ENCODE peak calls at places on chromosome 16, in six cellular contexts. F is AG04449, L is transverse colon, C is brain microvascular endothelial cell, O is fibroblast of the aortic adventitia, R is GM12865. A is an unnamed sample.

GRCh38 chr16:12412890-12413289 is 390.8 kb downstream of the CPPED1 start:
- DNase-seq in F (no peak), L (no peak), C (no peak), O (no peak), R (no peak), A (no peak)

GRCh38 chr16:729768-730665 is 3.1 kb downstream of the HAGHL start:
- DNase-seq in F (no peak), L (no peak), C (no peak), O (no peak), R (no peak), A (no peak)

GRCh38 chr16:2516391-2517240 is 2.9 kb downstream of the ATP6V0C start:
- DNase-seq in F (no peak), L (no peak), C (no peak), O (no peak), R (no peak), A (no peak)

GRCh38 chr16:8958344-8958808 is 5.3 kb downstream of the USP7 start:
- DNase-seq in F (no peak), L (peak; percentile 52), C (peak; percentile 84), O (peak; percentile 59), R (peak; percentile 56), A (peak; percentile 76)

GRCh38 chr16:81553080-81553813 is 108.6 kb downstream of the CMIP start:
- DNase-seq in F (no peak), L (no peak), C (no peak), O (peak; percentile 16), R (no peak), A (peak; percentile 56)

GRCh38 chr16:78763821-78764440 is 664.5 kb downstream of the WWOX start:
- DNase-seq in F (no peak), L (no peak), C (no peak), O (no peak), R (no peak), A (no peak)

GRCh38 chr16:2819939-2820835 is 3.1 kb downstream of the PRSS21 start:
- DNase-seq in F (no peak), L (peak; percentile 6), C (no peak), O (no peak), R (no peak), A (no peak)

GRCh38 chr16:53714080-53715050 is 10.4 kb downstream of the FTO start:
- DNase-seq in F (no peak), L (no peak), C (no peak), O (peak; percentile 30), R (no peak), A (peak; percentile 82)

GRCh38 chr16:396605-397004 is 394 bp upstream of the NME4 start:
- DNase-seq in F (no peak), L (peak; percentile 39), C (peak; percentile 33), O (peak; percentile 43), R (peak; percentile 59), A (no peak)

GRCh38 chr16:30407794-30408534 is 558 bp downstream of the ZNF771 start:
- DNase-seq in F (no peak), L (no peak), C (no peak), O (no peak), R (no peak), A (no peak)

GRCh38 chr16:81585785-81586184 is 141.2 kb downstream of the CMIP start:
- DNase-seq in F (no peak), L (no peak), C (no peak), O (no peak), R (no peak), A (no peak)

GRCh38 chr16:1197237-1197866 is 27.7 kb downstream of the TPSG1 start:
- DNase-seq in F (no peak), L (no peak), C (no peak), O (no peak), R (no peak), A (no peak)

GRCh38 chr16:12124742-12125141 is 148.2 kb downstream of the SNX29 start:
- DNase-seq in F (no peak), L (no peak), C (no peak), O (no peak), R (no peak), A (no peak)

GRCh38 chr16:47833771-47834170 is 322.0 kb downstream of the ABCC12 start:
- DNase-seq in F (no peak), L (no peak), C (no peak), O (no peak), R (no peak), A (no peak)

GRCh38 chr16:3401719-3402397 is 843 bp downstream of the ZNF174 start:
- DNase-seq in F (no peak), L (no peak), C (no peak), O (peak; percentile 34), R (peak; percentile 9), A (peak; percentile 9)

GRCh38 chr16:20916927-20917326 is 16.4 kb downstream of the LYRM1 start:
- DNase-seq in F (no peak), L (no peak), C (no peak), O (no peak), R (no peak), A (no peak)

GRCh38 chr16:70592106-70592571 is 54.2 kb upstream of the IL34 start:
- DNase-seq in F (no peak), L (no peak), C (no peak), O (peak; percentile 69), R (no peak), A (no peak)

GRCh38 chr16:78183437-78183836 is 84.0 kb downstream of the WWOX start:
- DNase-seq in F (no peak), L (no peak), C (no peak), O (no peak), R (no peak), A (no peak)

GRCh38 chr16:85037050-85037410 is 9.4 kb downstream of the KIAA0513 start:
- DNase-seq in F (no peak), L (no peak), C (peak; percentile 82), O (peak; percentile 66), R (no peak), A (peak; percentile 24)

GRCh38 chr16:84806256-84806889 is 13.4 kb upstream of the CRISPLD2 start:
- DNase-seq in F (peak; percentile 42), L (no peak), C (peak; percentile 96), O (peak; percentile 82), R (peak; percentile 31), A (peak; percentile 68)

GRCh38 chr16:70714526-70715112 is 28.8 kb upstream of the MTSS2 start:
- DNase-seq in F (no peak), L (no peak), C (no peak), O (no peak), R (no peak), A (no peak)

GRCh38 chr16:57526498-57526897 is 9.9 kb downstream of the CCDC102A start:
- DNase-seq in F (no peak), L (no peak), C (no peak), O (no peak), R (no peak), A (no peak)

GRCh38 chr16:57529324-57530103 is 6.9 kb downstream of the CCDC102A start:
- DNase-seq in F (no peak), L (peak; percentile 9), C (no peak), O (no peak), R (peak; percentile 34), A (no peak)

GRCh38 chr16:57528499-57529323 is 7.7 kb downstream of the CCDC102A start:
- DNase-seq in F (no peak), L (peak; percentile 78), C (no peak), O (no peak), R (no peak), A (no peak)

GRCh38 chr16:57527027-57527426 is 9.3 kb downstream of the CCDC102A start:
- DNase-seq in F (no peak), L (no peak), C (no peak), O (no peak), R (no peak), A (no peak)

GRCh38 chr16:57527610-57528360 is 8.6 kb downstream of the CCDC102A start:
- DNase-seq in F (no peak), L (no peak), C (no peak), O (no peak), R (no peak), A (no peak)
- H3K4me3 ChIP-seq in F (no peak overlapping the region), L (no peak overlapping the region), C (no peak overlapping the region), O (no peak overlapping the region), R (no peak overlapping the region), A (no peak overlapping the region)

GRCh38 chr16:87165151-87165550 is 152.0 kb downstream of the C16orf95 start:
- DNase-seq in F (no peak), L (no peak), C (no peak), O (no peak), R (no peak), A (no peak)

GRCh38 chr16:87163637-87164036 is 153.6 kb downstream of the C16orf95 start:
- DNase-seq in F (no peak), L (no peak), C (no peak), O (no peak), R (no peak), A (no peak)

GRCh38 chr16:87166321-87166720 is 150.9 kb downstream of the C16orf95 start:
- DNase-seq in F (no peak), L (no peak), C (no peak), O (no peak), R (no peak), A (no peak)

GRCh38 chr16:87166934-87167333 is 150.3 kb downstream of the C16orf95 start:
- DNase-seq in F (no peak), L (no peak), C (no peak), O (no peak), R (no peak), A (no peak)

GRCh38 chr16:87165885-87166284 is 151.3 kb downstream of the C16orf95 start:
- DNase-seq in F (no peak), L (no peak), C (no peak), O (no peak), R (no peak), A (no peak)
- TF ChIP-seq CTCF in F (no peak), L (no peak), C (no peak), O (no peak), R (no peak), A (no peak)

DNA sequence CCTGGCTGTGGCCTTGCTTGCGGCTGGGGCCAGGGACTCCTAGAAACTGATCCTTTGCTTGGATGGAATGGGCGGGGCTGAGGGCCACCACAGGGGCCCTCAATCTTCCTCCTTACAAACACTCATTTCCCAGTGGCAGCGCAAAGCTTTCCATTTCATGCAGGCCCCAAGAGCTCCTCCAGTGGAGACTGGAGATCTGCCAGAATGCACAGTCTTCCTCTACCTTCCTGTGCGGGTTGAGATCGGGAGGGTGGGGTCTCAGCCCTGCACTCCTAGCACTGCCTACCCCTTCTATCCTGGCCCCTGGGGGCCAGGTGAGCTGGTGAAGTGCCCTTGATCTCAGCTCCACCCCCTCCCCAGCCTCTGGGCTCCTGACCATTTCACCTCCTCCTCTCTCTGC is 1.7 kb downstream of the NRN1L start:
- DNase-seq in F (no peak), L (no peak), C (no peak), O (no peak), R (no peak), A (no peak)
- H3K4me3 ChIP-seq in F (no peak overlapping the region), L (no peak overlapping the region), C (no peak overlapping the region), O (no peak overlapping the region), R (no peak overlapping the region), A (no peak overlapping the region)

DNA sequence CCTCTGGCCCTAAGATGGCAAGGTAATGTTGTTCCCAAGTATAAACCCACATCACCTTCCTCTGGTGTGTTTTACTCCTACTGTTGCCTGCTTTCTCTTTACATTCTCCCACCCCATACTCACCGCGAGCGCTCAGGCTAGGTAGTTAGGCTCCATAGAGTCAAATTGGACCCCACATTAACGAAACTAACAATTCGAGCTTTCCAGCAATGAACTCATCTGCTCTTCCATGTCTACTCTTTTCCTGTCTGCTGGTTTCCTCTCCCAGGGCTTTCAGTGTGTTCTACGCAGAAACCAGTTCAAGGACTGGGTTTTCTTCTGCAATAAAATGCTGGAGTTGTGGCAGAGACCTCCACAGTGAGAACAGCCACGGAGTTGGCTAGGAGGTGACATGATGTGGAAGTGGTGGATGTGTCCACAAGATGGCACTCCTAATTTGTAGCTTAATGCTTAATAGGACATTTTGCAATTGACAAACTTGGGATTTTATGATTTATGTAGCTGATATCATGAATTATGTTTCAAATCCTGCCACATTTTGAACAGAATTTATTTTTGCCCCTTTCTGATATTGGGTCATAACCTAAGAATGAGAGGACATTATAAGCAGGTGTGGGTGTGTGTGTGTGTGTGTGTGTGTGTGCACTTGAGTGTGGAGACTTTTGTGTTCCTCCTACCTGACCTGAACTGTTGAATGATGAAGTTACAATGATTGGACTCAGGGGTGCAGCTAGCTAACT is 2.2 kb upstream of the UQCRC2 start:
- DNase-seq in F (no peak), L (no peak), C (peak; percentile 18), O (peak; percentile 55), R (peak; percentile 37), A (peak; percentile 25)
- TF ChIP-seq CTCF in F (peak; percentile 45), L (peak; percentile 12), C (peak; percentile 67), O (peak; percentile 50), R (peak; percentile 39), A (peak; percentile 52)

A was measured in AG10803.